ENCODE peak calls at places on chromosome 22, in five cellular contexts. D, G, I, Z and S are unnamed samples.

GRCh38 chr22:41848468-41848867 is 15.6 kb downstream of the SREBF2 start:
- DNase-seq in I (no peak), Z (no peak), G (no peak), D (no peak), S (peak)

GRCh38 chr22:42662114-42663021 is 13.2 kb upstream of the CYB5R3 start:
- DNase-seq in I (no peak), G (peak), D (peak), Z (peak), S (peak)

GRCh38 chr22:37999640-38000272 is 15.4 kb upstream of the SOX10 start:
- DNase-seq in Z (no peak), I (no peak), G (peak), D (peak), S (peak)

GRCh38 chr22:33715221-33715620 is 205.1 kb downstream of the LARGE1 start:
- DNase-seq in Z (no peak), G (no peak), D (no peak), I (no peak), S (no peak)

GRCh38 chr22:19603767-19604166 is 79.6 kb upstream of the CLDN5 start:
- DNase-seq in G (no peak), Z (no peak), I (no peak), D (no peak), S (no peak)

GRCh38 chr22:35313311-35314121 is 13.8 kb downstream of the TOM1 start:
- DNase-seq in I (no peak), Z (no peak), D (peak), G (peak), S (peak)

GRCh38 chr22:32502346-32502745 is 27.7 kb downstream of the FBXO7 start:
- DNase-seq in Z (no peak), I (no peak), D (no peak), G (no peak), S (no peak)

GRCh38 chr22:17479129-17479528 is 84.2 kb upstream of the SLC25A18 start:
- DNase-seq in G (no peak), D (peak), I (no peak), Z (no peak), S (no peak)

GRCh38 chr22:22983816-22984215 is 86.5 kb upstream of the GNAZ start:
- DNase-seq in G (no peak), D (no peak), I (no peak), Z (no peak), S (no peak)

GRCh38 chr22:45521178-45521577 is 18.5 kb downstream of the FBLN1 start:
- DNase-seq in D (peak), Z (no peak), I (no peak), G (no peak), S (no peak)

GRCh38 chr22:20805972-20806471 is 32.1 kb downstream of the SERPIND1 start:
- DNase-seq in G (peak), D (peak), Z (no peak), I (no peak), S (peak)

GRCh38 chr22:31272522-31273446 is 19.5 kb downstream of the PIK3IP1 start:
- DNase-seq in D (peak), I (peak), G (peak), Z (no peak), S (peak)

GRCh38 chr22:27094633-27095308 is 437.4 kb downstream of the MIAT start:
- DNase-seq in G (peak), D (no peak), I (no peak), Z (no peak), S (peak)

GRCh38 chr22:19870153-19871022 is 15.7 kb upstream of the GNB1L start:
- DNase-seq in I (no peak), D (no peak), G (no peak), Z (no peak), S (no peak)